ENCODE peak calls at places on chromosome 2, in ten cellular contexts. One of them, this sample, is unnamed.
A peak's percentile ranks its signal among the peaks of the same experiment; 100 is the strongest.

GRCh38 chr2:53593891-53594585 is 173.6 kb upstream of the CHAC2 start:
- DNase-seq in mammary epithelial cell: peak; percentile 64
- DNase-seq in DND-41: no peak
- DNase-seq in spleen: no peak
- DNase-seq in CD8-positive, alpha-beta memory T cell: no peak
- DNase-seq in CD8-positive, alpha-beta T cell: no peak
- DNase-seq in right lobe of liver: no peak
- DNase-seq in lower lobe of right lung: no peak
- DNase-seq in body of pancreas: no peak
- DNase-seq in CD4-positive, CD25-positive, alpha-beta regulatory T cell: no peak
- DNase-seq in this sample: no peak

GRCh38 chr2:240934701-240935100 is 28.6 kb downstream of the CROCC2 start:
- DNase-seq in mammary epithelial cell: no peak
- DNase-seq in DND-41: no peak
- DNase-seq in spleen: peak; percentile 63
- DNase-seq in CD8-positive, alpha-beta memory T cell: no peak
- DNase-seq in CD8-positive, alpha-beta T cell: no peak
- DNase-seq in right lobe of liver: peak; percentile 40
- DNase-seq in lower lobe of right lung: peak; percentile 36
- DNase-seq in body of pancreas: no peak
- DNase-seq in CD4-positive, CD25-positive, alpha-beta regulatory T cell: no peak
- DNase-seq in this sample: no peak

GRCh38 chr2:210112871-210113270 is 58.3 kb downstream of the KANSL1L start:
- DNase-seq in mammary epithelial cell: no peak
- DNase-seq in DND-41: no peak
- DNase-seq in spleen: no peak
- DNase-seq in CD8-positive, alpha-beta memory T cell: no peak
- DNase-seq in CD8-positive, alpha-beta T cell: no peak
- DNase-seq in right lobe of liver: no peak
- DNase-seq in lower lobe of right lung: no peak
- DNase-seq in body of pancreas: no peak
- DNase-seq in CD4-positive, CD25-positive, alpha-beta regulatory T cell: no peak
- DNase-seq in this sample: no peak

GRCh38 chr2:129893244-129893643 is 86.2 kb upstream of the RAB6C start:
- DNase-seq in mammary epithelial cell: no peak
- DNase-seq in DND-41: no peak
- DNase-seq in spleen: no peak
- DNase-seq in CD8-positive, alpha-beta memory T cell: no peak
- DNase-seq in CD8-positive, alpha-beta T cell: no peak
- DNase-seq in right lobe of liver: no peak
- DNase-seq in lower lobe of right lung: no peak
- DNase-seq in body of pancreas: no peak
- DNase-seq in CD4-positive, CD25-positive, alpha-beta regulatory T cell: no peak
- DNase-seq in this sample: no peak

GRCh38 chr2:65345626-65346025 is 86.8 kb downstream of the SPRED2 start:
- DNase-seq in mammary epithelial cell: no peak
- DNase-seq in DND-41: no peak
- DNase-seq in spleen: no peak
- DNase-seq in CD8-positive, alpha-beta memory T cell: no peak
- DNase-seq in CD8-positive, alpha-beta T cell: no peak
- DNase-seq in right lobe of liver: no peak
- DNase-seq in lower lobe of right lung: no peak
- DNase-seq in body of pancreas: no peak
- DNase-seq in CD4-positive, CD25-positive, alpha-beta regulatory T cell: no peak
- DNase-seq in this sample: no peak

GRCh38 chr2:234289789-234290188 is 207.1 kb downstream of the ARL4C start:
- DNase-seq in mammary epithelial cell: peak; percentile 91
- DNase-seq in DND-41: peak; percentile 66
- DNase-seq in spleen: no peak
- DNase-seq in CD8-positive, alpha-beta memory T cell: no peak
- DNase-seq in CD8-positive, alpha-beta T cell: no peak
- DNase-seq in right lobe of liver: no peak
- DNase-seq in lower lobe of right lung: no peak
- DNase-seq in body of pancreas: no peak
- DNase-seq in CD4-positive, CD25-positive, alpha-beta regulatory T cell: no peak
- DNase-seq in this sample: peak; percentile 35

GRCh38 chr2:46815121-46815802 is 100.3 kb downstream of the MCFD2 start:
- DNase-seq in mammary epithelial cell: no peak
- DNase-seq in DND-41: no peak
- DNase-seq in spleen: peak; percentile 24
- DNase-seq in CD8-positive, alpha-beta memory T cell: no peak
- DNase-seq in CD8-positive, alpha-beta T cell: no peak
- DNase-seq in right lobe of liver: no peak
- DNase-seq in lower lobe of right lung: no peak
- DNase-seq in body of pancreas: no peak
- DNase-seq in CD4-positive, CD25-positive, alpha-beta regulatory T cell: no peak
- DNase-seq in this sample: no peak

GRCh38 chr2:231936491-231936890 is 10.3 kb upstream of the NPPC start:
- DNase-seq in mammary epithelial cell: peak; percentile 23
- DNase-seq in DND-41: no peak
- DNase-seq in spleen: no peak
- DNase-seq in CD8-positive, alpha-beta memory T cell: no peak
- DNase-seq in CD8-positive, alpha-beta T cell: no peak
- DNase-seq in right lobe of liver: no peak
- DNase-seq in lower lobe of right lung: no peak
- DNase-seq in body of pancreas: no peak
- DNase-seq in CD4-positive, CD25-positive, alpha-beta regulatory T cell: no peak
- DNase-seq in this sample: no peak

GRCh38 chr2:96993367-96993766 is 7.0 kb upstream of the FAM178B start:
- DNase-seq in mammary epithelial cell: peak; percentile 17
- DNase-seq in DND-41: no peak
- DNase-seq in spleen: no peak
- DNase-seq in CD8-positive, alpha-beta memory T cell: no peak
- DNase-seq in CD8-positive, alpha-beta T cell: no peak
- DNase-seq in right lobe of liver: no peak
- DNase-seq in lower lobe of right lung: no peak
- DNase-seq in body of pancreas: no peak
- DNase-seq in CD4-positive, CD25-positive, alpha-beta regulatory T cell: no peak
- DNase-seq in this sample: no peak

GRCh38 chr2:171792922-171793580 is 101.0 kb downstream of the SLC25A12 start:
- DNase-seq in mammary epithelial cell: no peak
- DNase-seq in DND-41: no peak
- DNase-seq in spleen: no peak
- DNase-seq in CD8-positive, alpha-beta memory T cell: no peak
- DNase-seq in CD8-positive, alpha-beta T cell: no peak
- DNase-seq in right lobe of liver: no peak
- DNase-seq in lower lobe of right lung: no peak
- DNase-seq in body of pancreas: no peak
- DNase-seq in CD4-positive, CD25-positive, alpha-beta regulatory T cell: no peak
- DNase-seq in this sample: no peak

GRCh38 chr2:167814881-167815718 is 432.3 kb downstream of the STK39 start:
- DNase-seq in mammary epithelial cell: no peak
- DNase-seq in DND-41: no peak
- DNase-seq in spleen: no peak
- DNase-seq in CD8-positive, alpha-beta memory T cell: no peak
- DNase-seq in CD8-positive, alpha-beta T cell: no peak
- DNase-seq in right lobe of liver: peak; percentile 53
- DNase-seq in lower lobe of right lung: no peak
- DNase-seq in body of pancreas: no peak
- DNase-seq in CD4-positive, CD25-positive, alpha-beta regulatory T cell: no peak
- DNase-seq in this sample: no peak

GRCh38 chr2:100906131-100906530 is 86.2 kb downstream of the NPAS2 start:
- DNase-seq in mammary epithelial cell: no peak
- DNase-seq in DND-41: no peak
- DNase-seq in spleen: no peak
- DNase-seq in CD8-positive, alpha-beta memory T cell: no peak
- DNase-seq in CD8-positive, alpha-beta T cell: no peak
- DNase-seq in right lobe of liver: no peak
- DNase-seq in lower lobe of right lung: no peak
- DNase-seq in body of pancreas: no peak
- DNase-seq in CD4-positive, CD25-positive, alpha-beta regulatory T cell: no peak
- DNase-seq in this sample: no peak

GRCh38 chr2:52536929-52537460 is 1230.6 kb upstream of the CHAC2 start:
- DNase-seq in mammary epithelial cell: peak; percentile 46
- DNase-seq in DND-41: no peak
- DNase-seq in spleen: no peak
- DNase-seq in CD8-positive, alpha-beta memory T cell: no peak
- DNase-seq in CD8-positive, alpha-beta T cell: no peak
- DNase-seq in right lobe of liver: no peak
- DNase-seq in lower lobe of right lung: no peak
- DNase-seq in body of pancreas: no peak
- DNase-seq in CD4-positive, CD25-positive, alpha-beta regulatory T cell: no peak
- DNase-seq in this sample: no peak

GRCh38 chr2:238987352-238987981 is 139.6 kb downstream of the TWIST2 start:
- DNase-seq in mammary epithelial cell: no peak
- DNase-seq in DND-41: no peak
- DNase-seq in spleen: peak; percentile 25
- DNase-seq in CD8-positive, alpha-beta memory T cell: no peak
- DNase-seq in CD8-positive, alpha-beta T cell: no peak
- DNase-seq in right lobe of liver: no peak
- DNase-seq in lower lobe of right lung: no peak
- DNase-seq in body of pancreas: no peak
- DNase-seq in CD4-positive, CD25-positive, alpha-beta regulatory T cell: no peak
- DNase-seq in this sample: no peak

GRCh38 chr2:189940913-189941312 is 121.6 kb downstream of the MSTN start:
- DNase-seq in mammary epithelial cell: no peak
- DNase-seq in DND-41: no peak
- DNase-seq in spleen: no peak
- DNase-seq in CD8-positive, alpha-beta memory T cell: no peak
- DNase-seq in CD8-positive, alpha-beta T cell: no peak
- DNase-seq in right lobe of liver: no peak
- DNase-seq in lower lobe of right lung: no peak
- DNase-seq in body of pancreas: no peak
- DNase-seq in CD4-positive, CD25-positive, alpha-beta regulatory T cell: no peak
- DNase-seq in this sample: no peak
- H3K9me3 ChIP-seq in mammary epithelial cell: peaks cover 4% of the 10 kb centered on the region
- H3K9me3 ChIP-seq in DND-41: peaks cover 10% of the 10 kb centered on the region
- H3K9me3 ChIP-seq in spleen: peaks cover 42% of the 10 kb centered on the region
- H3K9me3 ChIP-seq in CD8-positive, alpha-beta memory T cell: peaks cover 5% of the 10 kb centered on the region
- H3K9me3 ChIP-seq in CD8-positive, alpha-beta T cell: no peaks in the 10 kb centered on the region
- H3K9me3 ChIP-seq in right lobe of liver: no peaks in the 10 kb centered on the region
- H3K9me3 ChIP-seq in lower lobe of right lung: peaks cover 20% of the 10 kb centered on the region
- H3K9me3 ChIP-seq in body of pancreas: no peaks in the 10 kb centered on the region
- H3K9me3 ChIP-seq in CD4-positive, CD25-positive, alpha-beta regulatory T cell: peaks cover 2% of the 10 kb centered on the region
- H3K9me3 ChIP-seq in this sample: peaks cover 4% of the 10 kb centered on the region

GRCh38 chr2:181036848-181037603 is 56.6 kb downstream of the UBE2E3 start:
- DNase-seq in mammary epithelial cell: peak; percentile 74
- DNase-seq in DND-41: peak; percentile 20
- DNase-seq in spleen: no peak
- DNase-seq in CD8-positive, alpha-beta memory T cell: no peak
- DNase-seq in CD8-positive, alpha-beta T cell: no peak
- DNase-seq in right lobe of liver: no peak
- DNase-seq in lower lobe of right lung: no peak
- DNase-seq in body of pancreas: no peak
- DNase-seq in CD4-positive, CD25-positive, alpha-beta regulatory T cell: no peak
- DNase-seq in this sample: no peak
- H3K27ac ChIP-seq in mammary epithelial cell: peak overlapping the region; percentile 51
- H3K27ac ChIP-seq in DND-41: no peak overlapping the region
- H3K27ac ChIP-seq in spleen: no peak overlapping the region
- H3K27ac ChIP-seq in CD8-positive, alpha-beta memory T cell: no peak overlapping the region
- H3K27ac ChIP-seq in CD8-positive, alpha-beta T cell: no peak overlapping the region
- H3K27ac ChIP-seq in right lobe of liver: no peak overlapping the region
- H3K27ac ChIP-seq in lower lobe of right lung: no peak overlapping the region
- H3K27ac ChIP-seq in body of pancreas: no peak overlapping the region
- H3K27ac ChIP-seq in CD4-positive, CD25-positive, alpha-beta regulatory T cell: no peak overlapping the region
- H3K27ac ChIP-seq in this sample: no peak overlapping the region

DNA sequence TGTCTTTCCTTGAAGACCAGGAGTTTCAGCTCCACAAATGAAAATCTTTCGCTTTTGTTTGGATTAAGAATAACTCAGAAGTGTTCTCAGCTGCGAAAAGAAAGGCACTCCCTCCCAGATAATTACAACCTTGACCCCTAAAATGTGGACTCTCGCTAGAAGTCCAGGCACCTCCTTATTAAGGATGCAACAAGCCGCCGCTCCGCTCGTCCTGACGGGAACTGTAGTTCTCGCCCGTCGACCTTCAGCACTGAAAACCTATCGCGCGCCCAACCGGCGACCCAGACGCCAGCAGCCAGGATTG is 559 bp downstream of the IMMT start:
- DNase-seq in mammary epithelial cell: no peak
- DNase-seq in DND-41: no peak
- DNase-seq in spleen: no peak
- DNase-seq in CD8-positive, alpha-beta memory T cell: no peak
- DNase-seq in CD8-positive, alpha-beta T cell: no peak
- DNase-seq in right lobe of liver: peak; percentile 96
- DNase-seq in lower lobe of right lung: no peak
- DNase-seq in body of pancreas: no peak
- DNase-seq in CD4-positive, CD25-positive, alpha-beta regulatory T cell: no peak
- DNase-seq in this sample: no peak
- H3K4me1 ChIP-seq in mammary epithelial cell: peaks cover 12% of the 10 kb centered on the region
- H3K4me1 ChIP-seq in DND-41: peaks cover 59% of the 10 kb centered on the region
- H3K4me1 ChIP-seq in spleen: peaks cover 68% of the 10 kb centered on the region
- H3K4me1 ChIP-seq in CD8-positive, alpha-beta memory T cell: peaks cover 34% of the 10 kb centered on the region
- H3K4me1 ChIP-seq in CD8-positive, alpha-beta T cell: peaks cover 37% of the 10 kb centered on the region
- H3K4me1 ChIP-seq in right lobe of liver: peaks cover 28% of the 10 kb centered on the region
- H3K4me1 ChIP-seq in lower lobe of right lung: peaks cover 44% of the 10 kb centered on the region
- H3K4me1 ChIP-seq in body of pancreas: peaks cover 54% of the 10 kb centered on the region
- H3K4me1 ChIP-seq in CD4-positive, CD25-positive, alpha-beta regulatory T cell: peaks cover 48% of the 10 kb centered on the region
- H3K4me1 ChIP-seq in this sample: peaks cover 16% of the 10 kb centered on the region

DNA sequence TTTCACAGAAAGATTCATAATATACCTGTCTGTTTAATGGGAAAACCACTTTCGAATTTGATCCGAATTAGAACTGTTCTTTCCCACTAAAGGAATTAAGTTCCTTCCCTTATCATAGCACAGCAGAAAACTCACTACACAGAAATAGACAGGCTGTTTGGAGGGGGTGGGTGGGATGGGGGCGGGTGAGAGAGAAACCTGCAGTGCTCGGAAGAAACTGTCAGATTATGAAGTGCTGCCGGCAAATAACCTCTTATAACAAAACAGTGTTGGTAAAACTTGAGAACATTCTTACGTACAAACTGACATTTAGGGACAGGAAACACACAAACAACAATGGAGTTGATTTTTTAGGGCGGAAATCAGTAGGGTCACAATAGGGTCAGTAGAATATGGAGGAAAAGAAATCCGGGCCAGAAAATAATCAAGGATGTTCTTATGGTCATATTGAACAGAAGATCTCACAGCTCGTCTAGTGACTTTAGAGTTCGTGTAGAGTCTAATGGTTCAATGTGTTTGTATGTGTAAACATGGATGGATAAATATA is 756.0 kb upstream of the LRATD1 start:
- DNase-seq in mammary epithelial cell: no peak
- DNase-seq in DND-41: no peak
- DNase-seq in spleen: no peak
- DNase-seq in CD8-positive, alpha-beta memory T cell: no peak
- DNase-seq in CD8-positive, alpha-beta T cell: no peak
- DNase-seq in right lobe of liver: no peak
- DNase-seq in lower lobe of right lung: no peak
- DNase-seq in body of pancreas: no peak
- DNase-seq in CD4-positive, CD25-positive, alpha-beta regulatory T cell: no peak
- DNase-seq in this sample: no peak
- H3K9me3 ChIP-seq in mammary epithelial cell: no peaks in the 10 kb centered on the region
- H3K9me3 ChIP-seq in DND-41: no peaks in the 10 kb centered on the region
- H3K9me3 ChIP-seq in spleen: no peaks in the 10 kb centered on the region
- H3K9me3 ChIP-seq in CD8-positive, alpha-beta memory T cell: no peaks in the 10 kb centered on the region
- H3K9me3 ChIP-seq in CD8-positive, alpha-beta T cell: no peaks in the 10 kb centered on the region
- H3K9me3 ChIP-seq in right lobe of liver: no peaks in the 10 kb centered on the region
- H3K9me3 ChIP-seq in lower lobe of right lung: no peaks in the 10 kb centered on the region
- H3K9me3 ChIP-seq in body of pancreas: no peaks in the 10 kb centered on the region
- H3K9me3 ChIP-seq in CD4-positive, CD25-positive, alpha-beta regulatory T cell: no peaks in the 10 kb centered on the region
- H3K9me3 ChIP-seq in this sample: no peaks in the 10 kb centered on the region